ENCODE peak calls at places on chromosomes 3 and 15, in six cellular contexts. U is A673, P is A549, T is GM12865, I is PC-9, D is psoas muscle. A is an unnamed sample.

GRCh38 chr3:178971614-178972013 is 100.0 kb downstream of the ZMAT3 start:
- DNase-seq in I (peak), D (no peak), U (no peak), P (no peak), T (peak), A (no peak)

GRCh38 chr3:186520957-186521842 is 23.0 kb downstream of the CRYGS start:
- DNase-seq in D (no peak), U (no peak), I (no peak), T (peak), P (no peak), A (no peak)

GRCh38 chr3:179177611-179178010 is 29.5 kb downstream of the PIK3CA start:
- DNase-seq in D (no peak), P (no peak), I (no peak), U (no peak), T (no peak), A (no peak)

GRCh38 chr15:79849789-79850188 is 47.0 kb downstream of the MTHFS start:
- DNase-seq in U (peak), I (no peak), T (peak), D (no peak), P (peak), A (peak)

GRCh38 chr3:11288021-11288491 is 15.9 kb downstream of the ATG7 start:
- DNase-seq in P (no peak), T (no peak), I (no peak), D (no peak), U (peak), A (peak)

GRCh38 chr3:126932188-126932931 is 50.6 kb upstream of the PLXNA1 start:
- DNase-seq in T (no peak), I (no peak), P (no peak), U (peak), D (no peak), A (no peak)

GRCh38 chr15:70569139-70569717 is 194.1 kb downstream of the UACA start:
- DNase-seq in U (peak), D (no peak), I (no peak), T (peak), P (peak), A (peak)

GRCh38 chr15:32718822-32719716 is 1.3 kb downstream of the GREM1 start:
- DNase-seq in D (no peak), T (no peak), P (peak), U (no peak), I (no peak), A (peak)

GRCh38 chr15:51796777-51797474 is 32.5 kb upstream of the TMOD3 start:
- DNase-seq in U (no peak), P (peak), D (no peak), I (peak), T (no peak), A (no peak)

GRCh38 chr15:57019496-57020160 is 101.2 kb downstream of the TCF12 start:
- DNase-seq in T (no peak), I (no peak), U (no peak), P (no peak), D (peak), A (peak)

GRCh38 chr3:58111513-58112184 is 99.1 kb downstream of the DNASE1L3 start:
- DNase-seq in D (no peak), T (peak), I (peak), U (no peak), P (no peak), A (no peak)
- H3K4me3 ChIP-seq in D (no peak), T (peak), I (no peak), U (no peak), P (no peak), A (no peak)

GRCh38 chr15:93073465-93073952 is 15.5 kb downstream of the RGMA start:
- DNase-seq in P (no peak), I (peak), U (no peak), D (no peak), T (no peak), A (no peak)
- TF ChIP-seq CTCF in P (no peak), I (no peak), U (no peak), D (no peak), T (no peak), A (no peak)

GRCh38 chr3:4827767-4828166 is 151.5 kb upstream of the BHLHE40 start:
- DNase-seq in P (no peak), U (no peak), T (no peak), D (no peak), I (no peak), A (no peak)

GRCh38 chr3:4828279-4829030 is 150.8 kb upstream of the BHLHE40 start:
- DNase-seq in D (peak), T (no peak), P (no peak), I (no peak), U (no peak), A (peak)

GRCh38 chr3:4824948-4825325 is 154.3 kb upstream of the BHLHE40 start:
- DNase-seq in I (peak), T (no peak), D (no peak), U (no peak), P (peak), A (peak)

GRCh38 chr3:4825572-4826236 is 153.5 kb upstream of the BHLHE40 start:
- DNase-seq in T (no peak), U (no peak), D (peak), P (peak), I (peak), A (no peak)

DNA sequence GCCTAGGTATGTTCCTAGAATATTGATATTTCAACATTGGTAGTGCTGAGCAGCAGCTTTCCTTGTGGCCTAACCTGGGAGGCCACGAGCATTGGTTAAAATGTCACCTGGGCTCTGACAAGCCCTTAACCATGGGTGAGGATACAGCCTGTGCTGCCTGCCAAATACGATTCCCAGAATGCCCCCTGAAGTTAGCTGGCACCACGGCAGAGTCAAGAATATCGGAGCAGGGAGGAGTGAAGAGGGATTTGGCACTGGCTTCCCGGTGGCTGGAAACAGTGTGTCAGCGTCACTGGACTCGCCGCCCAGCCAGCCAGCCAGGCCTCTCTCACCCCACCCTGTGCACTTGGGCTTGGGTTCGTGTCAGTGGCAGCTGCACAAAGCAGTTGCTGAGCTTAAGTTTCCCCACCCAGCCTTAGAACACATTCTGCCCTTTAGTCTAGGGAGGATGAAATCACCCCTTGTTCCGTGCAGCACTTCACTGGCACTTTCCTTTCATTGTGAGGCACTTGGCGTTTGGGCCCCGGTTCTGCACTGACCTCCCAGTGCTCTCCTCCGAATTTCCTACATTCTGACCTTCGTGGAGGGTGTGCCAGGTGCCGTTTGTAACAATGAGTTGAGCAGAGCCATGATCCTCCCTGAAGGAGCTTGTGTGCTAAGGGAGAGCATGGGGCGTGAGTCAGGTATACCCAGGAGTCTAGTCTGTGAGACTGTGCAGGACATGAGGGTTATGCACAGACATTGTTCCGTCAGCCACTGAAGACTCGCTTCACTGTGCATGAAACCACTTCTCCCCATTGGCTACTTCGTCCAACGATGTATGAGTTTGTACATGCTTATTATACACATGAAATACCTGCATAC is 152.8 kb upstream of the BHLHE40 start:
- DNase-seq in U (no peak), I (no peak), T (no peak), P (peak), D (peak), A (no peak)
- H3K4me3 ChIP-seq in U (no peak), I (no peak), T (no peak), P (no peak), D (peak), A (no peak)

GRCh38 chr15:69304176-69304533 is 5.4 kb downstream of the PAQR5 start:
- DNase-seq in I (no peak), D (no peak), U (peak), P (peak), T (no peak), A (peak)

GRCh38 chr15:69305204-69305931 is 6.7 kb downstream of the PAQR5 start:
- DNase-seq in D (peak), U (peak), T (no peak), I (peak), P (peak), A (peak)

GRCh38 chr15:69302929-69303328 is 4.2 kb downstream of the PAQR5 start:
- DNase-seq in T (no peak), I (no peak), P (no peak), U (no peak), D (no peak), A (no peak)

GRCh38 chr15:69305933-69306568 is 7.3 kb downstream of the PAQR5 start:
- DNase-seq in P (peak), T (no peak), I (no peak), U (no peak), D (no peak), A (no peak)

GRCh38 chr15:69303337-69304175 is 4.8 kb downstream of the PAQR5 start:
- DNase-seq in I (no peak), U (peak), D (no peak), P (peak), T (no peak), A (no peak)
- TF ChIP-seq CTCF in I (peak), U (peak), D (no peak), P (peak), T (peak), A (no peak)

GRCh38 chr15:91525746-91526145 is 327.8 kb upstream of the SLCO3A1 start:
- DNase-seq in I (no peak), T (no peak), P (no peak), D (no peak), U (no peak), A (no peak)
- H3K4me3 ChIP-seq in I (no peak), T (no peak), P (no peak), D (no peak), U (no peak), A (no peak)

DNA sequence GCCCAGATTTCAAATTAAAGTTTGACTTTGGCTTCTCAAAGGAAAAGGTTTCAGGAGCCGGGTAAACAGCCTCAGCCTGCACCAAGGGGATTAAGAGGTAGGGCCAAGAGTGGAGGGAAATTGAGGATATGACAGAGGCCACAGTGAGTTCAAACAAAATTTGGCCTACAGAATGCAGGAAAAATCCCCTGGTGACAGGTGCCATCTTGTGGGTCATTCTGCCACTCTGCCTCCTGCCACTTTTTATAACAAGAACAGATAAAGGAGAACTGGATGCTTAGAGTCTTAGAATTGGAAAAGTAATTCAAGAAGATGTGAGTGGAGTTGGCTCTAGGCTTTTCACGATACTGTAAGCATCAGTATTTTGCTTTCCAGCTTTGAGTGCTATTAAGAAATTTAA is 253.2 kb downstream of the NR2F2 start:
- DNase-seq in T (no peak), U (peak), D (no peak), P (no peak), I (no peak), A (no peak)
- TF ChIP-seq CTCF in T (no peak), U (peak), D (no peak), P (no peak), I (no peak), A (no peak)

GRCh38 chr3:72523409-72524172 is 324.7 kb downstream of the SHQ1 start:
- DNase-seq in P (no peak), U (no peak), D (peak), T (peak), I (no peak), A (no peak)

GRCh38 chr3:72517325-72517724 is 330.9 kb downstream of the SHQ1 start:
- DNase-seq in I (no peak), U (no peak), D (no peak), T (no peak), P (no peak), A (no peak)

GRCh38 chr3:72520205-72520604 is 328.0 kb downstream of the SHQ1 start:
- DNase-seq in P (no peak), D (no peak), U (no peak), T (no peak), I (no peak), A (no peak)

GRCh38 chr3:72517804-72518442 is 330.3 kb downstream of the SHQ1 start:
- DNase-seq in U (no peak), I (no peak), T (no peak), D (no peak), P (no peak), A (no peak)

DNA sequence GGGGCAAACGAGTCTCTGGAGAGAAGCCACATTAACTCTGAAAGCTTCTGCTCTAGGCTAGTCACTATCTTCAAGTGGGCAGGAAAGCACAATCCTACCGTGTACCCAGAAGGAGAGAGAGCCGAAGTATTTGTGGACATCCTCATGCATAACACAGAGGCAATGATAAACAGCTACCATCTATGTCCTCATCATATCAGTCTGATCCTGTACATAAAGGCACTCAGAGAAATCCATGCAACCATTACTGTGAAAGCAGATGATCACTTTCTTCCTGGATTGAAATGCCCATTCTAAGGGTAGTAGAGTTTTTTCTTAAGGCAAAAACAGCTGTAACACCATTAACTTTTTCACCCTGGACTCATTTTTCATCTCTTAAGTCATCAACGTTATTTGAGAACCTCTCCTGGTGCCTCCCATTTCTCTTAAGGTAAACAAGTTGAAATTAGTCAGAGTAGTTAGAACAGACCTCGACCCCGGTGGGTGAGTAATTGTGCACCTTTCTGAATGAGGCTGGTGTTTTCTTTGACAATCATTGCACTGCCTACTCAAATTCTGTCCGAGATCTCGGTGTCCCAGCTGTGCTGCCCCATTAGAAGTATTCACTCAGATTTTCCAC is 327.4 kb downstream of the SHQ1 start:
- DNase-seq in D (no peak), I (peak), U (no peak), P (no peak), T (peak), A (peak)
- H3K4me3 ChIP-seq in D (no peak), I (no peak), U (no peak), P (no peak), T (no peak), A (no peak)

DNA sequence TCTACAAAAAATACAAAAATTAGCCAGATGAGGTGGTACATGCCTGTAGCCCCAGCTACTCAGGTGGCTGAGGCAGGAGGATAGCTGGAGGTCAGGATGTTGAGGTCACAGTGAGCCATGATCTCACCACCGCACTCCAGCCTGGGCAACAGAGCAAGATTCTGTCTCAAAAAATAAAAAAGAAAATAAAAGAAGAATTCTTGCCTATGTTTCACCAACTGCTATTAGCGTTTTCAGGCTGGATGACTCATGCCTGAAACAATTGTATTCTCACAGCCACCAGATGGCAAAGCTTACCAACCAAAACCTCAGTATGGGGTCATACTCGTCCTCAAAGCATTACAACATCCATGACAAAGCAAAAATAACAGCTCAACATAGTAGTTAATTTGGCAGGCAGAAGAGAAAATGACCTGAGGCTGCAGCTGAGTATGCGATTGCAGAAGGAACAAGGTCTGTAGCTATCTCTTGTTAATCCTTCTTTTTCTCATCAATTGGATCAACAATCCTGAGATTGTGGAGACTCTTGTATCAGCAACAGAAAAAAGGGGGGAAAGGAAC is 52.2 kb downstream of the TP53BP1 start:
- DNase-seq in T (peak), U (peak), P (peak), D (no peak), I (peak), A (peak)
- TF ChIP-seq CTCF in T (no peak), U (peak), P (peak), D (peak), I (peak), A (peak)